ENCODE peak calls at places on chromosomes 4 and X, in four cellular contexts. U is stimulated activated CD4-positive, alpha-beta T cell treated with anti-CD3 and anti-CD28 coated beads, Interleukin-4, amount 100 ng/mL, for 4 hours; I is PC-3; X is T-helper 2 cell. G is an unnamed sample.

GRCh38 chr4:7299051-7299907 is 106.9 kb downstream of the SORCS2 start:
- DNase-seq in U (no peak), I (no peak), X (no peak), G (no peak)

GRCh38 chrX:3191821-3192220 is 150.6 kb downstream of the ARSF start:
- DNase-seq in U (no peak), I (no peak), X (no peak), G (no peak)

GRCh38 chr4:4590496-4590895 is 48.6 kb upstream of the STX18 start:
- DNase-seq in U (no peak), I (peak; percentile 39), X (no peak), G (no peak)

GRCh38 chr4:2733001-2733843 is 22.9 kb downstream of the TNIP2 start:
- DNase-seq in U (no peak), I (no peak), X (no peak), G (no peak)

GRCh38 chrX:150849486-150849885 is 49.0 kb downstream of the CD99L2 start:
- DNase-seq in U (no peak), I (peak; percentile 13), X (no peak), G (no peak)

GRCh38 chr4:112517067-112517588 is 1.1 kb upstream of the NEUROG2 start:
- DNase-seq in U (no peak), I (no peak), X (no peak), G (no peak)

GRCh38 chrX:119236599-119237525 is 777 bp downstream of the PGRMC1 start:
- DNase-seq in U (peak; percentile 26), I (peak; percentile 48), X (peak; percentile 8), G (peak; percentile 72)

GRCh38 chr4:85738721-85739120 is 263.8 kb downstream of the ARHGAP24 start:
- DNase-seq in U (no peak), I (no peak), X (no peak), G (no peak)

GRCh38 chrX:47605024-47605423 is 14.6 kb downstream of the SYN1 start:
- DNase-seq in U (no peak), I (no peak), X (no peak), G (no peak)

GRCh38 chr4:111943796-111944203 is 201.5 kb upstream of the FAM241A start:
- DNase-seq in U (no peak), I (peak; percentile 47), X (no peak), G (no peak)

GRCh38 chr4:24743931-24744330 is 51.4 kb upstream of the SOD3 start:
- DNase-seq in U (no peak), I (no peak), X (no peak), G (no peak)

GRCh38 chrX:23634181-23634580 is 33.1 kb upstream of the PRDX4 start:
- DNase-seq in U (no peak), I (peak; percentile 47), X (no peak), G (no peak)

GRCh38 chrX:117568238-117568637 is 548.4 kb downstream of the KLHL13 start:
- DNase-seq in U (no peak), I (no peak), X (no peak), G (no peak)

GRCh38 chr4:137896221-137896737 is 345.9 kb downstream of the SLC7A11 start:
- DNase-seq in U (no peak), I (no peak), X (no peak), G (no peak)

GRCh38 chr4:176885224-176885623 is 92.5 kb upstream of the VEGFC start:
- DNase-seq in U (no peak), I (peak; percentile 6), X (no peak), G (no peak)

G was measured in type B pancreatic cell.